ENCODE peak calls at places on chromosome 16, in four cellular contexts. O is T-helper 1 cell, Q is ACHN, Y is renal cortical epithelial cell. G is an unnamed sample.

GRCh38 chr16:2250652-2251280 is 621 bp downstream of the ECI1 start:
- DNase-seq in O (no peak), Q (peak; percentile 49), Y (peak; percentile 25), G (no peak)

GRCh38 chr16:57698812-57699405 is 4.3 kb downstream of the DRC7 start:
- DNase-seq in O (no peak), Q (no peak), Y (no peak), G (no peak)

GRCh38 chr16:85419503-85420408 is 193.4 kb upstream of the GSE1 start:
- DNase-seq in O (peak; percentile 4), Q (peak; percentile 32), Y (peak; percentile 26), G (no peak)

GRCh38 chr16:31453255-31454204 is 5.8 kb upstream of the ARMC5 start:
- DNase-seq in O (no peak), Q (peak; percentile 32), Y (no peak), G (no peak)

GRCh38 chr16:14300631-14301149 is 229.6 kb downstream of the MRTFB start:
- DNase-seq in O (no peak), Q (peak; percentile 93), Y (peak; percentile 72), G (no peak)

GRCh38 chr16:57993452-57993851 is 7.0 kb downstream of the ZNF319 start:
- DNase-seq in O (no peak), Q (no peak), Y (no peak), G (no peak)

GRCh38 chr16:89729293-89729692 is 8.0 kb downstream of the ZNF276 start:
- DNase-seq in O (no peak), Q (no peak), Y (no peak), G (no peak)

GRCh38 chr16:65490296-65490695 is 368.4 kb upstream of the CDH11 start:
- DNase-seq in O (no peak), Q (no peak), Y (no peak), G (no peak)

GRCh38 chr16:46789499-46790414 is 41.2 kb downstream of the C16orf87 start:
- DNase-seq in O (peak; percentile 68), Q (peak; percentile 71), Y (peak; percentile 15), G (no peak)

GRCh38 chr16:745739-746138 is 4.9 kb upstream of the CIAO3 start:
- DNase-seq in O (no peak), Q (peak; percentile 66), Y (no peak), G (no peak)

GRCh38 chr16:6643083-6643686 is 689.5 kb upstream of the RBFOX1 start:
- DNase-seq in O (no peak), Q (peak; percentile 67), Y (peak; percentile 50), G (peak; percentile 48)

GRCh38 chr16:16144416-16144815 is 78.9 kb downstream of the ABCC6 start:
- DNase-seq in O (no peak), Q (peak; percentile 69), Y (peak; percentile 92), G (no peak)

GRCh38 chr16:25051446-25052160 is 36.4 kb upstream of the ARHGAP17 start:
- DNase-seq in O (no peak), Q (no peak), Y (peak; percentile 65), G (no peak)

GRCh38 chr16:69906838-69907301 is 44.3 kb upstream of the CLEC18A start:
- DNase-seq in O (no peak), Q (no peak), Y (peak; percentile 36), G (no peak)

GRCh38 chr16:2252806-2253148 is 1.4 kb upstream of the ECI1 start:
- DNase-seq in O (no peak), Q (peak; percentile 31), Y (no peak), G (no peak)

GRCh38 chr16:85888405-85889331 is 10.3 kb upstream of the IRF8 start:
- DNase-seq in O (no peak), Q (peak; percentile 55), Y (peak; percentile 89), G (no peak)

G was measured in Jurkat, Clone E6-1.